ENCODE peak calls at places on chromosome 18, in eight cellular contexts. T, K, W, U, H, J, G and P are unnamed samples.
A peak's percentile ranks its signal among the peaks of the same experiment; 100 is the strongest.

GRCh38 chr18:11119550-11119949 is 29.8 kb downstream of the PIEZO2 start:
- DNase-seq in H (no peak), W (no peak), J (no peak), T (no peak), K (no peak), U (no peak), G (no peak), P (peak; percentile 22)

GRCh38 chr18:45222200-45222599 is 393.1 kb upstream of the SLC14A2 start:
- DNase-seq in U (peak; percentile 34), K (no peak), H (no peak), W (no peak), T (no peak), G (no peak), J (no peak), P (no peak)

GRCh38 chr18:75029456-75029855 is 179.5 kb downstream of the PTGR3 start:
- DNase-seq in T (no peak), K (no peak), G (no peak), H (peak; percentile 22), J (no peak), U (no peak), W (no peak), P (no peak)

GRCh38 chr18:74040459-74041332 is 106.9 kb downstream of the FBXO15 start:
- DNase-seq in G (peak; percentile 7), T (peak; percentile 4), W (peak; percentile 33), J (peak; percentile 60), K (no peak), H (peak; percentile 85), U (peak; percentile 12), P (peak; percentile 24)

GRCh38 chr18:27723168-27723567 is 453.8 kb downstream of the CDH2 start:
- DNase-seq in G (no peak), T (no peak), H (no peak), W (no peak), U (no peak), J (no peak), K (no peak), P (no peak)

GRCh38 chr18:22465859-22466602 is 48.3 kb upstream of the CTAGE1 start:
- DNase-seq in H (peak; percentile 8), J (no peak), G (peak; percentile 94), T (peak; percentile 73), U (peak; percentile 91), W (no peak), K (no peak), P (peak; percentile 74)

GRCh38 chr18:35969676-35970075 is 2.8 kb upstream of the RMP24 start:
- DNase-seq in W (no peak), K (no peak), G (no peak), T (no peak), J (no peak), U (no peak), H (no peak), P (no peak)

GRCh38 chr18:79111483-79111882 is 42.3 kb downstream of the ATP9B start:
- DNase-seq in K (no peak), T (no peak), J (no peak), U (no peak), W (no peak), H (no peak), G (no peak), P (no peak)

GRCh38 chr18:79523221-79523737 is 127.5 kb downstream of the NFATC1 start:
- DNase-seq in G (no peak), U (no peak), T (no peak), J (peak; percentile 58), H (peak; percentile 90), K (no peak), W (no peak), P (no peak)

GRCh38 chr18:26648509-26649192 is 100.3 kb upstream of the KCTD1 start:
- DNase-seq in T (no peak), W (no peak), H (no peak), K (no peak), G (no peak), J (no peak), U (no peak), P (no peak)

GRCh38 chr18:10519366-10519765 is 6.5 kb upstream of the NAPG start:
- DNase-seq in J (no peak), H (no peak), U (no peak), G (no peak), K (no peak), W (no peak), T (no peak), P (no peak)

GRCh38 chr18:31505161-31505560 is 7.2 kb downstream of the DSG2 start:
- DNase-seq in G (no peak), W (no peak), J (no peak), U (no peak), H (no peak), K (no peak), T (no peak), P (no peak)

GRCh38 chr18:47040982-47041381 is 5.6 kb upstream of the ELOA2 start:
- DNase-seq in H (no peak), T (no peak), U (no peak), J (no peak), K (no peak), W (no peak), G (no peak), P (no peak)

GRCh38 chr18:35938158-35938557 is 34.3 kb upstream of the RMP24 start:
- DNase-seq in H (no peak), W (no peak), U (no peak), T (no peak), G (peak; percentile 18), J (no peak), K (peak; percentile 42), P (no peak)

GRCh38 chr18:6561893-6562292 is 147.2 kb upstream of the L3MBTL4 start:
- DNase-seq in J (no peak), G (no peak), U (no peak), K (no peak), H (no peak), W (no peak), T (no peak), P (no peak)

GRCh38 chr18:5466256-5466655 is 77.5 kb downstream of the EPB41L3 start:
- DNase-seq in W (peak; percentile 11), U (peak; percentile 16), G (no peak), H (no peak), K (no peak), T (no peak), J (no peak), P (no peak)

GRCh38 chr18:3093624-3094354 is 80.8 kb upstream of the LPIN2 start:
- DNase-seq in T (no peak), J (no peak), G (no peak), K (no peak), U (no peak), H (no peak), W (no peak), P (no peak)

GRCh38 chr18:21991081-21991534 is 178.3 kb upstream of the GATA6 start:
- DNase-seq in T (no peak), J (no peak), G (no peak), H (no peak), K (no peak), U (no peak), W (no peak), P (no peak)

GRCh38 chr18:79379251-79379905 is 16.4 kb upstream of the NFATC1 start:
- DNase-seq in J (no peak), G (no peak), W (no peak), U (no peak), T (no peak), H (no peak), K (no peak), P (no peak)

GRCh38 chr18:35089918-35090550 is 48.8 kb downstream of the MAPRE2 start:
- DNase-seq in T (no peak), W (no peak), G (no peak), U (no peak), J (no peak), K (no peak), H (no peak), P (no peak)

GRCh38 chr18:48743046-48743445 is 204.2 kb downstream of the CTIF start:
- DNase-seq in J (no peak), G (no peak), H (no peak), W (no peak), U (peak; percentile 88), K (no peak), T (no peak), P (no peak)

GRCh38 chr18:12308386-12309100 is 502 bp downstream of the TUBB6 start:
- DNase-seq in T (no peak), U (peak; percentile 89), G (peak; percentile 84), K (no peak), W (no peak), H (peak; percentile 61), J (no peak), P (peak; percentile 47)

GRCh38 chr18:62485684-62486083 is 37.1 kb upstream of the ZCCHC2 start:
- DNase-seq in K (peak; percentile 81), H (peak; percentile 17), G (peak; percentile 21), W (peak; percentile 36), T (peak; percentile 86), J (no peak), U (peak; percentile 82), P (peak; percentile 61)

GRCh38 chr18:21230436-21230835 is 11.6 kb upstream of the GREB1L start:
- DNase-seq in J (no peak), W (no peak), H (no peak), K (no peak), T (no peak), U (peak; percentile 29), G (no peak), P (no peak)

GRCh38 chr18:9017170-9017899 is 85.2 kb upstream of the NDUFV2 start:
- DNase-seq in H (peak; percentile 90), T (peak; percentile 90), W (no peak), J (peak; percentile 40), U (peak; percentile 94), K (no peak), G (peak; percentile 84), P (peak; percentile 82)

GRCh38 chr18:34114996-34115395 is 109.7 kb downstream of the NOL4 start:
- DNase-seq in G (no peak), K (no peak), T (no peak), W (no peak), U (no peak), H (no peak), J (no peak), P (no peak)

GRCh38 chr18:44884446-44884845 is 203.8 kb downstream of the SETBP1 start:
- DNase-seq in H (no peak), J (no peak), T (no peak), U (peak; percentile 68), W (no peak), K (no peak), G (no peak), P (no peak)

GRCh38 chr18:13268035-13268700 is 49.6 kb downstream of the LDLRAD4 start:
- DNase-seq in T (no peak), J (no peak), U (peak; percentile 44), G (no peak), H (no peak), W (no peak), K (no peak), P (no peak)

GRCh38 chr18:33051397-33051796 is 278.6 kb upstream of the KLHL14 start:
- DNase-seq in J (no peak), H (no peak), U (no peak), K (peak; percentile 83), G (no peak), W (peak; percentile 73), T (no peak), P (peak; percentile 1)